ENCODE peak calls at places on chromosomes 16 and 17, in five cellular contexts. D, F, I, R and J are unnamed samples.
A peak's percentile ranks its signal among the peaks of the same experiment; 100 is the strongest.

GRCh38 chr17:50059759-50060273 is 3.9 kb downstream of the ITGA3 start:
- DNase-seq in I (no peak), D (no peak), F (no peak), R (no peak), J (no peak)

GRCh38 chr16:2296662-2297505 is 29.0 kb upstream of the RNPS1 start:
- DNase-seq in R (peak; percentile 33), I (no peak), D (no peak), F (peak; percentile 10), J (no peak)

GRCh38 chr16:22764662-22765302 is 49.2 kb upstream of the HS3ST2 start:
- DNase-seq in I (no peak), F (no peak), R (no peak), D (no peak), J (no peak)

GRCh38 chr17:70848785-70849184 is 679.5 kb downstream of the KCNJ2 start:
- DNase-seq in F (no peak), R (peak; percentile 3), D (peak; percentile 2), I (no peak), J (no peak)

GRCh38 chr17:80486692-80487091 is 10.3 kb upstream of the NPTX1 start:
- DNase-seq in D (no peak), I (no peak), F (no peak), R (no peak), J (no peak)

GRCh38 chr16:85354623-85355514 is 242.6 kb upstream of the CIBAR2 start:
- DNase-seq in I (no peak), R (peak; percentile 44), D (peak; percentile 78), F (no peak), J (no peak)

GRCh38 chr16:85365120-85365519 is 248.0 kb upstream of the GSE1 start:
- DNase-seq in F (no peak), D (peak; percentile 54), R (no peak), I (no peak), J (no peak)

GRCh38 chr16:81035975-81036750 is 521 bp downstream of the ATMIN start:
- DNase-seq in F (no peak), I (peak; percentile 1), R (peak; percentile 33), D (peak; percentile 30), J (no peak)

GRCh38 chr16:73371584-73372319 is 323.8 kb upstream of the ZFHX3 start:
- DNase-seq in I (no peak), D (no peak), R (no peak), F (no peak), J (no peak)

GRCh38 chr16:84054916-84055315 is 12.3 kb upstream of the SLC38A8 start:
- DNase-seq in F (no peak), I (no peak), D (no peak), R (no peak), J (no peak)